ENCODE peak calls at places on chromosome X, in eight cellular contexts. V is fibroblast of lung, Z is K562, P is lung, I is small intestine, O is RWPE2, B is pancreas, J is colonic mucosa. E is an unnamed sample.

GRCh38 chrX:97123001-97123400 is 239.3 kb downstream of the RPA4 start:
- DNase-seq in V (no peak), Z (no peak), P (no peak), I (no peak), O (no peak), B (no peak), J (no peak), E (no peak)

GRCh38 chrX:153438522-153438921 is 7.3 kb downstream of the TREX2 start:
- DNase-seq in V (peak), Z (no peak), P (no peak), I (no peak), O (no peak), B (no peak), J (no peak), E (peak)

GRCh38 chrX:7640392-7640791 is 202.6 kb upstream of the VCX start:
- DNase-seq in V (no peak), Z (no peak), P (no peak), I (peak), O (no peak), B (no peak), J (no peak), E (no peak)

GRCh38 chrX:70979136-70979762 is 48.4 kb upstream of the SLC7A3 start:
- DNase-seq in V (peak), Z (no peak), P (no peak), I (peak), O (no peak), B (no peak), J (no peak), E (no peak)

GRCh38 chrX:85052636-85053343 is 49.1 kb downstream of the APOOL start:
- DNase-seq in V (peak), Z (no peak), P (no peak), I (no peak), O (no peak), B (no peak), J (no peak), E (peak)

GRCh38 chrX:34956915-34957314 is 14.3 kb downstream of the FAM47B start:
- DNase-seq in V (peak), Z (no peak), P (no peak), I (no peak), O (no peak), B (no peak), J (no peak), E (no peak)

GRCh38 chrX:12874599-12874998 is 7.7 kb downstream of the TLR7 start:
- DNase-seq in V (no peak), Z (no peak), P (no peak), I (no peak), O (no peak), B (no peak), J (no peak), E (no peak)

GRCh38 chrX:3811331-3812311 is 98.2 kb upstream of the PRKX start:
- DNase-seq in V (peak), Z (peak), P (no peak), I (peak), O (no peak), B (no peak), J (no peak), E (peak)

GRCh38 chrX:57929373-57929772 is 19.1 kb upstream of the ZXDA start:
- DNase-seq in V (peak), Z (no peak), P (no peak), I (peak), O (no peak), B (no peak), J (no peak), E (peak)

GRCh38 chrX:78322863-78323262 is 4.5 kb downstream of the CYSLTR1 start:
- DNase-seq in V (no peak), Z (no peak), P (no peak), I (no peak), O (no peak), B (no peak), J (no peak), E (peak)

GRCh38 chrX:67777148-67777547 is 233.3 kb downstream of the AR start:
- DNase-seq in V (no peak), Z (no peak), P (no peak), I (no peak), O (no peak), B (no peak), J (no peak), E (no peak)

GRCh38 chrX:71556026-71556425 is 22.2 kb upstream of the GCNA start:
- DNase-seq in V (no peak), Z (no peak), P (no peak), I (peak), O (no peak), B (no peak), J (no peak), E (no peak)

GRCh38 chrX:68914337-68914989 is 85.6 kb downstream of the EFNB1 start:
- DNase-seq in V (no peak), Z (no peak), P (no peak), I (no peak), O (no peak), B (no peak), J (no peak), E (no peak)

GRCh38 chrX:110287605-110288004 is 30.3 kb downstream of the AMMECR1 start:
- DNase-seq in V (no peak), Z (no peak), P (no peak), I (no peak), O (no peak), B (no peak), J (no peak), E (no peak)

GRCh38 chrX:13087322-13088154 is 43.1 kb upstream of the FAM9C start:
- DNase-seq in V (peak), Z (no peak), P (no peak), I (peak), O (no peak), B (no peak), J (no peak), E (no peak)

GRCh38 chrX:150513564-150513963 is 54.9 kb upstream of the MTM1 start:
- DNase-seq in V (no peak), Z (no peak), P (no peak), I (no peak), O (no peak), B (no peak), J (no peak), E (no peak)

GRCh38 chrX:48864210-48864609 is 28.8 kb upstream of the PCSK1N start:
- DNase-seq in V (peak), Z (no peak), P (no peak), I (no peak), O (no peak), B (no peak), J (no peak), E (no peak)

GRCh38 chrX:45697591-45697990 is 496.9 kb upstream of the DIPK2B start:
- DNase-seq in V (peak), Z (no peak), P (no peak), I (no peak), O (no peak), B (no peak), J (no peak), E (no peak)
- H3K27ac ChIP-seq in V (peak), Z (no peak), P (no peak), I (no peak), O (peak), B (no peak), J (no peak), E (no peak)

GRCh38 chrX:40068048-40068447 is 29.7 kb downstream of the BCOR start:
- DNase-seq in V (no peak), Z (no peak), P (no peak), I (no peak), O (no peak), B (no peak), J (no peak), E (peak)
- H3K27ac ChIP-seq in V (no peak), Z (no peak), P (no peak), I (no peak), O (no peak), B (no peak), J (no peak), E (no peak)

GRCh38 chrX:24692305-24692704 is 1.4 kb upstream of the POLA1 start:
- DNase-seq in V (no peak), Z (no peak), P (no peak), I (no peak), O (no peak), B (no peak), J (no peak), E (no peak)
- H3K27ac ChIP-seq in V (no peak), Z (no peak), P (no peak), I (no peak), O (no peak), B (no peak), J (no peak), E (no peak)

GRCh38 chrX:23787745-23788118 is 4.8 kb downstream of the SAT1 start:
- DNase-seq in V (no peak), Z (no peak), P (no peak), I (no peak), O (no peak), B (peak), J (no peak), E (no peak)

GRCh38 chrX:23789386-23790146 is 6.6 kb downstream of the SAT1 start:
- DNase-seq in V (no peak), Z (no peak), P (no peak), I (no peak), O (no peak), B (peak), J (no peak), E (peak)

GRCh38 chrX:23788521-23788920 is 5.5 kb downstream of the SAT1 start:
- DNase-seq in V (no peak), Z (no peak), P (no peak), I (no peak), O (no peak), B (no peak), J (no peak), E (no peak)

GRCh38 chrX:23788946-23789345 is 6.0 kb downstream of the SAT1 start:
- DNase-seq in V (no peak), Z (no peak), P (no peak), I (no peak), O (no peak), B (no peak), J (no peak), E (no peak)

DNA sequence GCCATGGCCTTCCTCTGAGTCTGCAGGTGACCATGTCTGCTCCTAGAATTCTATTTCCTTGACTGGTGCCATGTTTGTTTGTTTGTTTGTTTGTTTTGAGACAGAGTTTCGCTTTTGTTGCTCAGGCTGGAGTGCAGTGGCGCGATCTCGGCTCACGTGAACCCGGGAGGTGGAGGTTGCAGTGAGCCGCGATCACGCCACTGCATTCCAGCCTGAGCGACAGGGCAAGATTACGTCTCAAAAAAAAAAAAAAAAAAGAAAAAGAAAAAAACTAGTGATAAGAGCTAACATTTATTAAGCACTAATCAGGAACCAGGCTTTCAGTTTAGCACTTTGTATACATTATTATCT is 7.1 kb downstream of the SAT1 start:
- DNase-seq in V (no peak), Z (no peak), P (no peak), I (peak), O (no peak), B (no peak), J (no peak), E (no peak)
- H3K27ac ChIP-seq in V (no peak), Z (no peak), P (no peak), I (peak), O (no peak), B (peak), J (no peak), E (no peak)

GRCh38 chrX:154731203-154731602 is 19.7 kb downstream of the GAB3 start:
- DNase-seq in V (no peak), Z (no peak), P (no peak), I (peak), O (no peak), B (no peak), J (no peak), E (no peak)

GRCh38 chrX:154729439-154729838 is 21.4 kb downstream of the GAB3 start:
- DNase-seq in V (no peak), Z (no peak), P (no peak), I (no peak), O (no peak), B (no peak), J (no peak), E (no peak)

GRCh38 chrX:154728791-154729190 is 22.1 kb downstream of the GAB3 start:
- DNase-seq in V (no peak), Z (no peak), P (no peak), I (no peak), O (no peak), B (no peak), J (no peak), E (no peak)

GRCh38 chrX:154731881-154732280 is 19.0 kb downstream of the GAB3 start:
- DNase-seq in V (no peak), Z (no peak), P (no peak), I (no peak), O (no peak), B (no peak), J (no peak), E (no peak)

DNA sequence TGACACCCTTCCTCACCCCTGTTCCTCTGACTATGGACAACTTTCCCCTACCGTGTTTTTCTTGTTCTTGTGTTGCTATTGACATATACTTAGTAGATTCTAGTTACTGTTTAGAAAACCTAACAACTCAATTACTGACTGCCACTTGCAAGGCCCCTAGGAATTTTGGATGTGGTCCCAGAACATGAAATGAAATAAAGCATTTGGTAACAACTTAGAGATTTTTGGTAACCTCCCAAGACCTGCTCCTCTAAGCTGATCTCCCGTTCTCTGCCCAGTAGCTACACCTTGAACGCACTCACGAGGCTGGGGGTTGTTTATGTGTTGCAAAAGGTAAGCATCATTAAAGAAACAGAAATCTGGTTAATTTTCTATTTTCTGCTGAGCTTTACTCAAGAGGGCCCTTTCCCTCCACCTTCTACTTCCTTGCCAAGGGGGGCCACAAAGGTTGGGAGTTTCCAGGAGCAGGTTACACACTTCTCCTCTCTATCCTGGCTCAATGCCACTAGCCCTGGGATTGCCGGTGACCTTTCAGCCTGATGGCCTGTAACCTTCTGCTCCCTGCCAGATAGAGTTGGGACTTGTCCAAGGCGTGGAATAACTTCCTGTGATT is 20.5 kb downstream of the GAB3 start:
- DNase-seq in V (peak), Z (peak), P (peak), I (no peak), O (no peak), B (no peak), J (no peak), E (no peak)
- H3K27ac ChIP-seq in V (peak), Z (no peak), P (peak), I (peak), O (peak), B (peak), J (no peak), E (no peak)

DNA sequence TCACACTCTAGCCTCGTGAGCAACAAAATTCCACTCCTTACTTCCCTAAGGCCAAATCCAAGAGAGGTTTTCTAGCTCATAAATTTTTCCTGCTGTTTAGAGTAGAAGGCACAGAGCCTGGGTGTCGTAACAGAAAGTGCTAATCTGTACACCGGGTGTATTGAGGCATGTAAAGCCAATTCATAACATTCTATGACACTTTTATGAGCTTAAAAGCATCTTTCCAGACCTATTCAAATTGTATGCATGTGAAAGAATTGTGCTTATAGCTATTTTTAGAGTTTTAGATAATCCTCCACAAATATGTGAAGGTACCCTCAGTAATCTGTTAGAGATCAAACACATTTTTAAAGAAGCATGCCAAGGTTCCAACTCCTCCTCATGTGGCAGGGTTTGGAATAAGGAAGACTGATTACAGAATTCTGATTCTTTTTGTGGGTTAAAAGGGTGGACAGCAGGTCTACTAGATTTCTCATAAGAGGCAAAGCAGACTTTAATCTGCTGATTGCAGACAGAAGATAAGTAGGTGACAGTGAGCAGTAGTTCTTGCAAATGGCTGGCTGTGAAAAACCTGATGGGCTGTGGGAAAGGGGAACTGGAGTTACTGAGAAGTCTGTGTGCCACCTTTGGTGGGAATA is 25.5 kb upstream of the LRCH2 start:
- DNase-seq in V (peak), Z (no peak), P (no peak), I (no peak), O (no peak), B (no peak), J (no peak), E (no peak)
- H3K27ac ChIP-seq in V (no peak), Z (no peak), P (no peak), I (no peak), O (no peak), B (no peak), J (no peak), E (no peak)